ENCODE peak calls at places on chromosomes 1 and 21, in ten cellular contexts. O, Z, B, P, S, W, T, F, Y and X are unnamed samples.
A peak's percentile ranks its signal among the peaks of the same experiment; 100 is the strongest.

GRCh38 chr21:35217504-35218060 is 168.5 kb upstream of the RUNX1 start:
- DNase-seq in O (no peak), Z (no peak), B (peak; percentile 30), P (peak; percentile 38), S (peak; percentile 85), W (no peak), T (no peak), F (peak; percentile 41), Y (no peak), X (peak; percentile 81)

GRCh38 chr1:20640183-20640597 is 6.9 kb downstream of the PINK1 start:
- DNase-seq in O (peak; percentile 57), Z (peak; percentile 16), B (peak; percentile 81), P (peak; percentile 69), S (peak; percentile 65), W (peak; percentile 83), T (peak; percentile 44), F (peak; percentile 45), Y (peak; percentile 83), X (peak; percentile 52)

GRCh38 chr1:13549521-13549920 is 34.1 kb upstream of the PDPN start:
- DNase-seq in O (no peak), Z (no peak), B (peak; percentile 29), P (no peak), S (no peak), W (no peak), T (no peak), F (no peak), Y (no peak), X (no peak)

GRCh38 chr1:163914785-163915413 is 593.1 kb downstream of the NUF2 start:
- DNase-seq in O (no peak), Z (no peak), B (no peak), P (no peak), S (no peak), W (no peak), T (no peak), F (no peak), Y (no peak), X (no peak)

GRCh38 chr1:158972841-158973240 is 36.9 kb upstream of the IFI16 start:
- DNase-seq in O (no peak), Z (no peak), B (peak; percentile 11), P (no peak), S (peak; percentile 5), W (no peak), T (peak; percentile 33), F (no peak), Y (peak; percentile 48), X (no peak)

GRCh38 chr1:89550995-89551394 is 26.4 kb downstream of the LRRC8B start:
- DNase-seq in O (no peak), Z (no peak), B (peak; percentile 53), P (no peak), S (no peak), W (no peak), T (no peak), F (no peak), Y (no peak), X (no peak)

GRCh38 chr1:61085191-61086086 is 3.1 kb downstream of the NFIA start:
- DNase-seq in O (no peak), Z (no peak), B (no peak), P (no peak), S (no peak), W (no peak), T (no peak), F (no peak), Y (no peak), X (no peak)

GRCh38 chr1:46425740-46426139 is 31.6 kb downstream of the FAAH start:
- DNase-seq in O (no peak), Z (no peak), B (no peak), P (no peak), S (no peak), W (no peak), T (no peak), F (no peak), Y (no peak), X (no peak)

GRCh38 chr1:9826616-9827015 is 2.9 kb upstream of the CLSTN1 start:
- DNase-seq in O (no peak), Z (no peak), B (no peak), P (no peak), S (no peak), W (no peak), T (no peak), F (no peak), Y (no peak), X (no peak)

GRCh38 chr1:3215198-3216045 is 146.4 kb downstream of the PRDM16 start:
- DNase-seq in O (no peak), Z (no peak), B (no peak), P (no peak), S (no peak), W (no peak), T (no peak), F (no peak), Y (no peak), X (peak; percentile 47)

GRCh38 chr21:41164981-41165650 is 2.8 kb upstream of the BACE2 start:
- DNase-seq in O (no peak), Z (no peak), B (no peak), P (peak; percentile 69), S (peak; percentile 86), W (no peak), T (no peak), F (peak; percentile 79), Y (peak; percentile 77), X (no peak)

GRCh38 chr1:16085521-16085920 is 12.1 kb upstream of the FAM131C start:
- DNase-seq in O (no peak), Z (no peak), B (no peak), P (no peak), S (no peak), W (no peak), T (no peak), F (no peak), Y (no peak), X (no peak)

GRCh38 chr1:71630073-71630472 is 549.2 kb upstream of the ZRANB2 start:
- DNase-seq in O (no peak), Z (no peak), B (no peak), P (no peak), S (no peak), W (no peak), T (no peak), F (no peak), Y (no peak), X (no peak)

GRCh38 chr1:20600156-20600555 is 11.3 kb downstream of the CDA start:
- DNase-seq in O (no peak), Z (no peak), B (no peak), P (no peak), S (no peak), W (no peak), T (no peak), F (no peak), Y (peak; percentile 55), X (no peak)

GRCh38 chr1:83060216-83060615 is 938.7 kb downstream of the TTLL7 start:
- DNase-seq in O (no peak), Z (no peak), B (no peak), P (no peak), S (no peak), W (no peak), T (no peak), F (no peak), Y (no peak), X (no peak)

GRCh38 chr1:28606771-28607170 is 14.7 kb downstream of the RAB42 start:
- DNase-seq in O (no peak), Z (no peak), B (no peak), P (no peak), S (no peak), W (no peak), T (no peak), F (no peak), Y (no peak), X (no peak)

GRCh38 chr1:19643602-19644419 is at the start of gene NBL1:
- DNase-seq in O (no peak), Z (no peak), B (peak; percentile 65), P (peak; percentile 29), S (peak; percentile 48), W (peak; percentile 89), T (peak; percentile 16), F (peak; percentile 56), Y (peak; percentile 84), X (peak; percentile 29)

GRCh38 chr1:28836421-28836956 is 24.5 kb downstream of the OPRD1 start:
- DNase-seq in O (no peak), Z (no peak), B (no peak), P (no peak), S (no peak), W (no peak), T (no peak), F (no peak), Y (no peak), X (no peak)

GRCh38 chr1:216740334-216740733 is 17.1 kb upstream of the ESRRG start:
- DNase-seq in O (no peak), Z (no peak), B (peak; percentile 64), P (no peak), S (no peak), W (no peak), T (no peak), F (no peak), Y (no peak), X (peak; percentile 13)

GRCh38 chr1:209884249-209884648 is 53.8 kb upstream of the SYT14 start:
- DNase-seq in O (no peak), Z (no peak), B (no peak), P (no peak), S (peak; percentile 63), W (no peak), T (no peak), F (no peak), Y (no peak), X (no peak)

GRCh38 chr1:193058529-193059281 is 455 bp downstream of the UCHL5 start:
- DNase-seq in O (no peak), Z (peak; percentile 59), B (peak; percentile 58), P (peak; percentile 41), S (peak; percentile 59), W (peak; percentile 84), T (peak; percentile 31), F (peak; percentile 76), Y (peak; percentile 75), X (peak; percentile 59)

GRCh38 chr1:66313446-66313845 is 220.5 kb upstream of the SGIP1 start:
- DNase-seq in O (no peak), Z (no peak), B (no peak), P (no peak), S (peak; percentile 50), W (no peak), T (no peak), F (peak; percentile 2), Y (no peak), X (no peak)

GRCh38 chr1:39154553-39155361 is 49.7 kb upstream of the MACF1 start:
- DNase-seq in O (no peak), Z (peak; percentile 66), B (no peak), P (no peak), S (peak; percentile 78), W (no peak), T (peak; percentile 29), F (no peak), Y (peak; percentile 58), X (peak; percentile 51)

GRCh38 chr1:109793486-109794318 is 30.0 kb upstream of the EPS8L3 start:
- DNase-seq in O (no peak), Z (no peak), B (peak; percentile 45), P (peak; percentile 73), S (peak; percentile 94), W (peak; percentile 69), T (peak; percentile 97), F (peak; percentile 96), Y (peak; percentile 85), X (peak; percentile 63)

GRCh38 chr1:3029481-3029961 is 8.3 kb downstream of the ACTRT2 start:
- DNase-seq in O (no peak), Z (no peak), B (no peak), P (no peak), S (no peak), W (no peak), T (no peak), F (no peak), Y (no peak), X (no peak)

GRCh38 chr21:36990508-36991205 is 15.8 kb upstream of the RIPPLY3 start:
- DNase-seq in O (no peak), Z (no peak), B (peak; percentile 45), P (no peak), S (no peak), W (no peak), T (no peak), F (peak; percentile 91), Y (no peak), X (peak; percentile 45)

GRCh38 chr21:26115899-26116298 is 54.7 kb downstream of the APP start:
- DNase-seq in O (no peak), Z (no peak), B (no peak), P (peak; percentile 18), S (peak; percentile 88), W (no peak), T (peak; percentile 64), F (peak; percentile 49), Y (no peak), X (no peak)

GRCh38 chr1:89312572-89312971 is 39.9 kb upstream of the GBP5 start:
- DNase-seq in O (no peak), Z (no peak), B (no peak), P (no peak), S (no peak), W (no peak), T (no peak), F (no peak), Y (no peak), X (no peak)